ENCODE peak calls at places on chromosomes 1 and 21, in four cellular contexts. L, S, T and R are unnamed samples.

GRCh38 chr21:44439211-44439600 is 16.1 kb upstream of the LRRC3 start:
- DNase-seq in L (no peak), S (no peak), T (no peak), R (no peak)

GRCh38 chr1:58917436-58917835 is 133.6 kb upstream of the JUN start:
- DNase-seq in L (no peak), S (no peak), T (no peak), R (no peak)

GRCh38 chr1:59750612-59751395 is 63.9 kb upstream of the HOOK1 start:
- DNase-seq in L (peak; percentile 47), S (no peak), T (no peak), R (peak; percentile 86)

GRCh38 chr1:38608202-38608864 is 251.2 kb downstream of the RRAGC start:
- DNase-seq in L (no peak), S (peak; percentile 78), T (peak; percentile 85), R (peak; percentile 17)

GRCh38 chr1:152505083-152505482 is 5.5 kb upstream of the LCE5A start:
- DNase-seq in L (peak; percentile 41), S (no peak), T (no peak), R (no peak)

GRCh38 chr1:47912756-47913155 is 84.4 kb downstream of the TRABD2B start:
- DNase-seq in L (no peak), S (no peak), T (no peak), R (no peak)

GRCh38 chr1:208924011-208924410 is 659.5 kb upstream of the CAMK1G start:
- DNase-seq in L (no peak), S (no peak), T (no peak), R (no peak)

GRCh38 chr1:106676021-106676420 is 380.5 kb upstream of the PRMT6 start:
- DNase-seq in L (no peak), S (no peak), T (no peak), R (no peak)

GRCh38 chr1:61950418-61950817 is 208.1 kb downstream of the PATJ start:
- DNase-seq in L (no peak), S (no peak), T (no peak), R (no peak)

GRCh38 chr1:213439703-213440102 is 388.7 kb downstream of the RPS6KC1 start:
- DNase-seq in L (no peak), S (no peak), T (no peak), R (no peak)

GRCh38 chr1:91924146-91924545 is 25.1 kb upstream of the BRDT start:
- DNase-seq in L (no peak), S (no peak), T (no peak), R (peak; percentile 73)

GRCh38 chr1:197448390-197448789 is 180.3 kb downstream of the CRB1 start:
- DNase-seq in L (no peak), S (no peak), T (no peak), R (no peak)
- H3K4me3 ChIP-seq in L (no peak overlapping the region), S (no peak overlapping the region), T (no peak overlapping the region), R (no peak overlapping the region)

GRCh38 chr1:111510003-111510380 is 6.6 kb upstream of the ADORA3 start:
- DNase-seq in L (no peak), S (no peak), T (no peak), R (no peak)
- H3K4me1 ChIP-seq in L (peaks cover 7% of the 10 kb centered on the region), S (peaks cover 10% of the 10 kb centered on the region), T (peaks cover 4% of the 10 kb centered on the region), R (peaks cover 10% of the 10 kb centered on the region)

DNA sequence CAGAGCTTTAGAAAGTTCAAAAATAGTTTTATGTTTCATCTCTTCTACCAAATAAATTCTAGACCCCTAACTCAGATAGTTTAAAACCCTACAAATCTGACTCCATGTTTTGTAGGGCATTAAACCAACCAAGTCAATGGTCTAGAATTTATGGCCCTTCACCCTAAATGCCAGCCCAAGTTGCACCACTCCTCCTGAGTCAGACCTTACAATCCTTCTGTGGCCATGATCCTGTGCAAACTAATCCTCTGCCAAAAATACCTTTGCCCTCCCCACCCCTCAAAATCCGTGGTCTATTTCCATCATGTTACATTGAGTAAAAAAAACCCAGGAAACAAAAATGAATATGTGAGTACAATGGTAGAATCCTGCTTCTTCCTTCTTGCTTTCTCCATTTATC is 179.3 kb downstream of the NR5A2 start:
- DNase-seq in L (no peak), S (no peak), T (no peak), R (no peak)
- H2BK12ac ChIP-seq in L (no peak overlapping the region), S (no peak overlapping the region), T (no peak overlapping the region), R (no peak overlapping the region)

DNA sequence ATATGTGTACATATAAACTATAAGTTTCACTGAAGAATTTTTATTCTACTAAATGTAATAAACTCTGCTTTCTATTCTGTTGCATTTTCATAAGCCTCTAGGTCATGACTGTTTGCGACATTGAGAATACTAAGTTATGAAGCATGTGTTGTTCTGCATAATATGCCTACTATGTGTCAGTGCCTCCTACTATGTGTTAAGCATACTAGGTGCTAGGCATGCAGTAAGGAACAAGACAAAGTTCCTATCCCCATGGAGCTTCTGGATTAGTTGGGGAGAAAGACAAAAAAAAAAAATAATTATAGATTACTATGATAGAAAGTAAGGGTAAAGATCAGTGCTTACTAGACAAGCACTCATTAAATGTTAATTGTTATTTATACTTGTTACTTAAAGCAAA is 1.3 kb downstream of the SDCCAG8 start:
- DNase-seq in L (no peak), S (no peak), T (no peak), R (no peak)
- H3K4me3 ChIP-seq in L (no peak overlapping the region), S (no peak overlapping the region), T (no peak overlapping the region), R (no peak overlapping the region)